ENCODE peak calls at places on chromosomes 1 and 21, in four cellular contexts. Y is GM10248, F is Peyer's patch, R is GM03348. N is an unnamed sample.

GRCh38 chr1:26790551-26790953 is 2.8 kb downstream of the PIGV start:
- DNase-seq in Y (peak), F (no peak), R (no peak), N (peak)

GRCh38 chr1:149917590-149918144 is at the start of gene SV2A:
- DNase-seq in Y (peak), F (peak), R (peak), N (peak)

GRCh38 chr1:53435151-53435550 is 24.0 kb upstream of the DMRTB1 start:
- DNase-seq in Y (no peak), F (no peak), R (no peak), N (no peak)

GRCh38 chr1:235127774-235128452 is 724 bp downstream of the TOMM20 start:
- DNase-seq in Y (no peak), F (no peak), R (no peak), N (no peak)

GRCh38 chr1:11560061-11560460 is 81.1 kb downstream of the DISP3 start:
- DNase-seq in Y (no peak), F (no peak), R (no peak), N (no peak)

GRCh38 chr1:157517026-157517425 is 35.3 kb downstream of the FCRL5 start:
- DNase-seq in Y (no peak), F (no peak), R (no peak), N (no peak)

GRCh38 chr1:6321205-6321604 is 60.3 kb upstream of the GPR153 start:
- DNase-seq in Y (no peak), F (no peak), R (no peak), N (no peak)

GRCh38 chr21:45253633-45254556 is 33.8 kb downstream of the POFUT2 start:
- DNase-seq in Y (no peak), F (no peak), R (no peak), N (no peak)

GRCh38 chr1:77271851-77272250 is 10.0 kb upstream of the AK5 start:
- DNase-seq in Y (no peak), F (no peak), R (peak), N (no peak)

GRCh38 chr1:161300478-161300877 is 9.3 kb downstream of the MPZ start:
- DNase-seq in Y (no peak), F (no peak), R (no peak), N (no peak)